ENCODE peak calls at places on chromosomes 2 and 18, in four cellular contexts. W is NCI-H1436, H is NCI-H1417, M is GM12891. I is an unnamed sample.

GRCh38 chr2:47004905-47005495 is 89.4 kb upstream of the MCFD2 start:
- DNase-seq in W (no peak), H (no peak), M (no peak), I (no peak)

GRCh38 chr2:169743549-169743948 is 9.9 kb downstream of the KLHL23 start:
- DNase-seq in W (no peak), H (no peak), M (no peak), I (no peak)

GRCh38 chr18:75173758-75174157 is 35.2 kb downstream of the PTGR3 start:
- DNase-seq in W (no peak), H (no peak), M (no peak), I (no peak)

GRCh38 chr18:77478619-77479018 is 229.0 kb downstream of the GALR1 start:
- DNase-seq in W (no peak), H (peak), M (no peak), I (no peak)

GRCh38 chr2:197904446-197904845 is 100.1 kb downstream of the PLCL1 start:
- DNase-seq in W (no peak), H (no peak), M (no peak), I (no peak)

GRCh38 chr2:38237311-38237710 is 139.8 kb downstream of the ATL2 start:
- DNase-seq in W (no peak), H (no peak), M (no peak), I (no peak)

GRCh38 chr2:234992624-234993349 is 41.0 kb downstream of the SH3BP4 start:
- DNase-seq in W (no peak), H (no peak), M (no peak), I (no peak)

GRCh38 chr2:37350034-37350433 is 5.6 kb downstream of the QPCT start:
- DNase-seq in W (no peak), H (peak), M (no peak), I (peak)

GRCh38 chr2:69242651-69243051 is 144.4 kb downstream of the GFPT1 start:
- DNase-seq in W (no peak), H (no peak), M (no peak), I (no peak)

GRCh38 chr2:189913851-189914250 is 129.6 kb downstream of the PMS1 start:
- DNase-seq in W (no peak), H (no peak), M (no peak), I (no peak)

GRCh38 chr2:120686511-120687168 is 49.0 kb upstream of the GLI2 start:
- DNase-seq in W (no peak), H (no peak), M (no peak), I (no peak)

GRCh38 chr2:228104215-228104614 is 77.3 kb downstream of the SPHKAP start:
- DNase-seq in W (no peak), H (no peak), M (no peak), I (no peak)

GRCh38 chr2:57084697-57085281 is 901.0 kb downstream of the CCDC85A start:
- DNase-seq in W (no peak), H (no peak), M (no peak), I (no peak)